ENCODE peak calls at places on chromosomes 2 and 18, in eight cellular contexts. T, I, B, H, U, A, J and F are unnamed samples.

GRCh38 chr18:71431689-71432088 is 1112.5 kb downstream of the CBLN2 start:
- DNase-seq in A (no peak), T (no peak), U (no peak), B (no peak), J (no peak), H (no peak), I (no peak), F (no peak)

GRCh38 chr2:64873472-64873924 is 115.7 kb upstream of the SLC1A4 start:
- DNase-seq in H (peak), T (no peak), B (no peak), A (peak), J (peak), I (no peak), U (peak), F (no peak)

GRCh38 chr2:54224997-54225396 is 31.0 kb downstream of the TSPYL6 start:
- DNase-seq in J (no peak), H (no peak), A (no peak), I (no peak), T (no peak), B (no peak), U (no peak), F (no peak)

GRCh38 chr2:11661891-11662435 is 8.0 kb downstream of the NTSR2 start:
- DNase-seq in H (no peak), I (no peak), B (no peak), T (no peak), U (no peak), J (no peak), A (no peak), F (no peak)

GRCh38 chr2:142571934-142572333 is 305.5 kb upstream of the KYNU start:
- DNase-seq in B (no peak), T (no peak), H (no peak), I (no peak), A (no peak), U (no peak), J (no peak), F (no peak)

GRCh38 chr2:100257939-100258338 is 64.4 kb downstream of the LONRF2 start:
- DNase-seq in J (no peak), T (no peak), A (no peak), H (no peak), U (no peak), B (no peak), I (no peak), F (no peak)

GRCh38 chr2:64134813-64135212 is 9.4 kb downstream of the PELI1 start:
- DNase-seq in I (no peak), B (no peak), A (no peak), U (no peak), J (no peak), H (no peak), T (no peak), F (no peak)

GRCh38 chr2:203908344-203909185 is 28.0 kb upstream of the ICOS start:
- DNase-seq in A (peak), J (no peak), I (no peak), U (no peak), T (no peak), B (no peak), H (no peak), F (no peak)

GRCh38 chr2:19244460-19245363 is 113.7 kb downstream of the OSR1 start:
- DNase-seq in H (no peak), U (no peak), J (no peak), T (no peak), A (no peak), I (no peak), B (no peak), F (no peak)

GRCh38 chr2:108620656-108621055 is 86.4 kb downstream of the LIMS1 start:
- DNase-seq in T (no peak), I (no peak), A (no peak), B (no peak), H (no peak), U (no peak), J (no peak), F (no peak)

GRCh38 chr2:175690113-175690716 is 311.9 kb downstream of the LNPK start:
- DNase-seq in B (peak), I (peak), A (no peak), H (peak), T (peak), J (peak), U (peak), F (peak)

GRCh38 chr2:199988176-199988575 is 32.8 kb downstream of the MAIP1 start:
- DNase-seq in T (no peak), U (no peak), J (no peak), I (peak), B (no peak), H (no peak), A (no peak), F (no peak)

GRCh38 chr2:60216452-60216995 is 336.9 kb downstream of the BCL11A start:
- DNase-seq in B (no peak), J (no peak), I (no peak), H (no peak), T (no peak), U (no peak), A (no peak), F (no peak)

GRCh38 chr2:173667415-173667814 is 297.8 kb downstream of the SP3 start:
- DNase-seq in A (no peak), I (no peak), J (no peak), H (no peak), T (no peak), B (no peak), U (no peak), F (no peak)

GRCh38 chr2:27123302-27124150 is at the start of gene ABHD1:
- DNase-seq in T (no peak), U (peak), B (no peak), J (peak), A (peak), H (peak), I (no peak), F (no peak)